ENCODE peak calls at places on chromosomes 1 and 21, in four cellular contexts. U is HEK293T, S is HepG2, L is K562. H is an unnamed sample.

GRCh38 chr1:226223786-226224244 is 351 bp downstream of the MIXL1 start:
- DNase-seq in U (no peak), S (no peak), L (peak; percentile 41), H (no peak)

GRCh38 chr21:44931137-44931500 is 8.7 kb upstream of the SLX9 start:
- DNase-seq in U (no peak), S (no peak), L (no peak), H (no peak)

GRCh38 chr1:180953291-180953747 is 40.6 kb downstream of the KIAA1614 start:
- DNase-seq in U (no peak), S (no peak), L (no peak), H (no peak)

GRCh38 chr21:37207441-37208009 is 59.6 kb downstream of the VPS26C start:
- DNase-seq in U (no peak), S (peak; percentile 93), L (no peak), H (peak; percentile 82)

GRCh38 chr1:24704411-24705259 is 40.6 kb upstream of the CLIC4 start:
- DNase-seq in U (no peak), S (no peak), L (peak; percentile 42), H (no peak)

GRCh38 chr1:13513063-13513884 is 529 bp downstream of the LRRC38 start:
- DNase-seq in U (no peak), S (no peak), L (no peak), H (no peak)

GRCh38 chr1:207191061-207191460 is 87.0 kb downstream of the C4BPA start:
- DNase-seq in U (no peak), S (no peak), L (no peak), H (no peak)

GRCh38 chr1:187928288-187928687 is 1099.5 kb downstream of the PLA2G4A start:
- DNase-seq in U (peak; percentile 25), S (peak; percentile 29), L (peak; percentile 1), H (no peak)

GRCh38 chr1:27306071-27306470 is 15.9 kb upstream of the TMEM222 start:
- DNase-seq in U (no peak), S (no peak), L (no peak), H (no peak)

GRCh38 chr1:179142889-179143299 is 61.0 kb downstream of the TOR3A start:
- DNase-seq in U (no peak), S (peak; percentile 33), L (peak; percentile 7), H (no peak)

GRCh38 chr1:110686188-110686587 is 11.4 kb upstream of the KCNA3 start:
- DNase-seq in U (no peak), S (no peak), L (peak; percentile 4), H (no peak)

GRCh38 chr1:65176071-65176470 is 28.1 kb downstream of the AK4 start:
- DNase-seq in U (no peak), S (no peak), L (no peak), H (no peak)

GRCh38 chr1:43493661-43494450 is 36.8 kb upstream of the PTPRF start:
- DNase-seq in U (no peak), S (peak; percentile 71), L (no peak), H (no peak)

GRCh38 chr1:167617100-167617949 is 12.7 kb upstream of the RCSD1 start:
- DNase-seq in U (no peak), S (no peak), L (peak; percentile 78), H (peak; percentile 74)

GRCh38 chr1:111219466-111220286 is 7.8 kb upstream of the CHI3L2 start:
- DNase-seq in U (no peak), S (no peak), L (no peak), H (peak; percentile 99)

GRCh38 chr1:44842763-44843655 is at the start of gene PTCH2:
- DNase-seq in U (peak; percentile 90), S (peak; percentile 55), L (peak; percentile 83), H (no peak)

GRCh38 chr1:25556791-25557476 is 13.5 kb downstream of the LDLRAP1 start:
- DNase-seq in U (no peak), S (no peak), L (no peak), H (no peak)

GRCh38 chr1:230646710-230647302 is 4.5 kb downstream of the COG2 start:
- DNase-seq in U (no peak), S (no peak), L (no peak), H (no peak)

GRCh38 chr1:54362881-54363340 is 43.3 kb downstream of the SSBP3 start:
- DNase-seq in U (no peak), S (no peak), L (peak; percentile 33), H (no peak)

DNA sequence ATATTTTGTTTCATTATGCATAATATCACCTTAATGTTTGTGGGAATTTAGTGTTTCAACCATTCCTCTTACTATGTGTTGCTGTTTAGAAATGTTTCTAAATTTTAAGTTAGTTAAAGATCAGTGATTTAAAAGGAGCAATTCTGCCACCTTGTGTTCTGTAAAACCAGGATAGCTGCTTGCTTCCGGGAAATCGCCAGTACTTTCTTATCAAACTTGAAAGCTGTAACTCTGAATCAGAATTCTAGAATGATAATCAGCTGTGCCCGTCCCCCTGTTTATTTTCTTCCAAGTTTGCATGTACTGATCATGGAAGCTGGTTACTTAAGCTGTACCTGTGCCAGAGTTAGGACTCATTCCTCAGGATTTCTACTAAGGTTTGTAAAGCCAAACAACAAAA is 656.4 kb downstream of the LTN1 start:
- DNase-seq in U (no peak), S (peak; percentile 16), L (no peak), H (no peak)
- TF ChIP-seq TARDBP in U (no peak), S (no peak), L (no peak), H (no peak)

GRCh38 chr1:8903410-8903809 is 24.9 kb upstream of the ENO1 start:
- DNase-seq in U (no peak), S (no peak), L (peak; percentile 47), H (no peak)

GRCh38 chr1:8899046-8899445 is 20.6 kb upstream of the ENO1 start:
- DNase-seq in U (no peak), S (no peak), L (no peak), H (no peak)

GRCh38 chr1:8905582-8906191 is 27.2 kb upstream of the ENO1 start:
- DNase-seq in U (no peak), S (no peak), L (no peak), H (no peak)

GRCh38 chr1:8903908-8904650 is 25.6 kb upstream of the ENO1 start:
- DNase-seq in U (no peak), S (peak; percentile 68), L (no peak), H (no peak)

DNA sequence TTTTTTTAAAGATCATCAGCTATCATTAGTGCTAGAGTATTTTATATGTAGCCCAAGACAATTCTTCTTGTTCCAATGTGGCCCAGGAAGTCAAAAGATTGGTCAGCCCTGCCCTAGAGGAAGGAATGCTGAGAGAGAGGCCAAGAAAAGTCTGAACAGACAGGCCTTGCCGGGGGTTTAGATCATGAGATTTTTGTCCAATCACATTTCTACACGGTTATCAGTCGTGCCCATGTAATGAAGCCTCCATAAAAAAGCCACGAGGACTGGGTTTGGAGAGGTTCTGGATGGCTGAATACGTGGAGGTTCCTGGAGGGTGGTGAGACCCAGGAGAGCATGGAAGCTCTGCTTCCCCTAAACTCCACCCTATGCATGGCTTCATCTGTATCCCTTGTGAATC is 24.3 kb upstream of the ENO1 start:
- DNase-seq in U (no peak), S (no peak), L (peak; percentile 23), H (no peak)
- TF ChIP-seq TARDBP in U (no peak), S (no peak), L (no peak), H (no peak)

DNA sequence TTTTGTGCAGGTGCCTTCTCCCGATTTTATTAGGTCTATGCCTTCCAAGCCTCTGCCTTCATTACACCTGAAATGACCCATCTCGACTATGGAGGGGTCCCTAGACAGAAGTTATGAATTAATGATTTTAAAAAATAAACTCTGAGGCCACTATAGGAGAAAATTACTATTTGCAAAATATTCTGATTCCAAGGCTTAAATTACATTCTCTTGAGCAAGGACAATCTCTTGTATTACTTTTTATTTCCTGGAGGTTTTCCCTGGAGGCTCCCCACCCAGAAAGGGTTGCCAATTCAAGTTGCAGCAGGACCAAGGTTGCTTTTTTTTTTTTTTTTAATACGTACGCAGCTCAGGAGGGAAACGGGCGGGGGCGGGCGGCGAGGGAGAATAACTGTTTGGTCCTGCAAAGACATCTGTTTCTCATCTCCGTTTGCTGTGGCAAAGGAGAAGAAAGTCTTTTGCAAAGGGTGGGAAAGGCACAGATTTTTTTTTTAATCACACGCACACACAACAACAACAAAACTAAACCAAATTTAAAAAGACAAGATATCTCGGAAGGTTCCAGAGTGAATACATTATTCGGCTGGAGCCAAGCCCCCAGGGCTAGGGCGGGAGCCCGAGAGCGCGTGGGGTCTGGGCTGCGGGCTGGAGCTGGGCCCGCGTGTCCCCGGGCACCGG is 611 bp upstream of the SERTAD4 start:
- DNase-seq in U (peak; percentile 27), S (no peak), L (no peak), H (no peak)
- TF ChIP-seq TARDBP in U (no peak), S (no peak), L (no peak), H (no peak)

GRCh38 chr1:228337711-228338520 is 68.7 kb downstream of the TRIM11 start:
- DNase-seq in U (no peak), S (no peak), L (no peak), H (no peak)
- TF ChIP-seq TARDBP in U (no peak), S (no peak), L (no peak), H (no peak)

GRCh38 chr1:94247146-94248094 is 10.0 kb upstream of the ARHGAP29 start:
- DNase-seq in U (peak; percentile 91), S (peak; percentile 57), L (peak; percentile 79), H (no peak)
- TF ChIP-seq TARDBP in U (no peak), S (no peak), L (no peak), H (no peak)

H was measured in GM12878.